ENCODE peak calls at places on chromosome 10, in five cellular contexts. One of them, this sample, is unnamed.

GRCh38 chr10:67664936-67665335 is 31.1 kb downstream of the CTNNA3 start:
- DNase-seq in ovary: no peak
- DNase-seq in tibial nerve: no peak
- DNase-seq in H54: no peak
- DNase-seq in IMR-90: peak
- DNase-seq in this sample: no peak

GRCh38 chr10:133230023-133230319 is at the start of gene UTF1:
- DNase-seq in H54: no peak
- DNase-seq in IMR-90: no peak
- DNase-seq in tibial nerve: no peak
- DNase-seq in ovary: no peak
- DNase-seq in this sample: no peak

GRCh38 chr10:680745-681144 is 8.7 kb downstream of the DIP2C start:
- DNase-seq in IMR-90: no peak
- DNase-seq in tibial nerve: no peak
- DNase-seq in ovary: no peak
- DNase-seq in H54: no peak
- DNase-seq in this sample: no peak

GRCh38 chr10:84477370-84477769 is 149.0 kb downstream of the CCSER2 start:
- DNase-seq in tibial nerve: no peak
- DNase-seq in ovary: no peak
- DNase-seq in IMR-90: no peak
- DNase-seq in H54: no peak
- DNase-seq in this sample: no peak

GRCh38 chr10:75803816-75804576 is 372.6 kb downstream of the LRMDA start:
- DNase-seq in tibial nerve: peak
- DNase-seq in H54: no peak
- DNase-seq in ovary: no peak
- DNase-seq in IMR-90: no peak
- DNase-seq in this sample: no peak

GRCh38 chr10:132746801-132747625 is 38.9 kb downstream of the NKX6-2 start:
- DNase-seq in ovary: no peak
- DNase-seq in tibial nerve: no peak
- DNase-seq in IMR-90: no peak
- DNase-seq in H54: no peak
- DNase-seq in this sample: no peak

GRCh38 chr10:20473361-20473760 is 423.8 kb downstream of the NEBL start:
- DNase-seq in tibial nerve: no peak
- DNase-seq in H54: no peak
- DNase-seq in IMR-90: peak
- DNase-seq in ovary: no peak
- DNase-seq in this sample: no peak

GRCh38 chr10:64082083-64082482 is 560.9 kb downstream of the REEP3 start:
- DNase-seq in H54: no peak
- DNase-seq in ovary: no peak
- DNase-seq in IMR-90: no peak
- DNase-seq in tibial nerve: no peak
- DNase-seq in this sample: no peak

GRCh38 chr10:28838908-28839307 is 161.6 kb downstream of the BAMBI start:
- DNase-seq in ovary: no peak
- DNase-seq in H54: no peak
- DNase-seq in tibial nerve: no peak
- DNase-seq in IMR-90: peak
- DNase-seq in this sample: no peak

GRCh38 chr10:73439605-73440298 is 6.4 kb upstream of the MSS51 start:
- DNase-seq in H54: peak
- DNase-seq in IMR-90: peak
- DNase-seq in ovary: no peak
- DNase-seq in tibial nerve: no peak
- DNase-seq in this sample: no peak

GRCh38 chr10:131784363-131785120 is 116.3 kb upstream of the PPP2R2D start:
- DNase-seq in H54: no peak
- DNase-seq in tibial nerve: no peak
- DNase-seq in ovary: no peak
- DNase-seq in IMR-90: no peak
- DNase-seq in this sample: no peak

GRCh38 chr10:43353495-43354324 is 17.7 kb upstream of the FXYD4 start:
- DNase-seq in tibial nerve: no peak
- DNase-seq in H54: no peak
- DNase-seq in IMR-90: no peak
- DNase-seq in ovary: no peak
- DNase-seq in this sample: no peak

GRCh38 chr10:131569851-131570715 is 258.6 kb upstream of the TCERG1L start:
- DNase-seq in ovary: no peak
- DNase-seq in H54: no peak
- DNase-seq in tibial nerve: no peak
- DNase-seq in IMR-90: no peak
- DNase-seq in this sample: peak

GRCh38 chr10:33276282-33276923 is 58.1 kb downstream of the NRP1 start:
- DNase-seq in IMR-90: no peak
- DNase-seq in ovary: no peak
- DNase-seq in tibial nerve: no peak
- DNase-seq in H54: no peak
- DNase-seq in this sample: no peak

GRCh38 chr10:80161321-80162084 is 29.0 kb downstream of the PLAC9 start:
- DNase-seq in tibial nerve: no peak
- DNase-seq in IMR-90: no peak
- DNase-seq in ovary: no peak
- DNase-seq in H54: no peak
- DNase-seq in this sample: peak

GRCh38 chr10:97943294-97943693 is 87.1 kb downstream of the CRTAC1 start:
- DNase-seq in tibial nerve: no peak
- DNase-seq in H54: no peak
- DNase-seq in IMR-90: no peak
- DNase-seq in ovary: no peak
- DNase-seq in this sample: no peak

GRCh38 chr10:14571866-14572507 is 202.7 kb downstream of the FAM107B start:
- DNase-seq in H54: no peak
- DNase-seq in ovary: no peak
- DNase-seq in tibial nerve: no peak
- DNase-seq in IMR-90: peak
- DNase-seq in this sample: no peak

GRCh38 chr10:106980711-106981460 is 183.6 kb downstream of the SORCS1 start:
- DNase-seq in tibial nerve: no peak
- DNase-seq in IMR-90: no peak
- DNase-seq in ovary: no peak
- DNase-seq in H54: no peak
- DNase-seq in this sample: no peak

GRCh38 chr10:104327745-104328635 is 10.3 kb downstream of the ITPRIP start:
- DNase-seq in H54: peak
- DNase-seq in tibial nerve: peak
- DNase-seq in ovary: peak
- DNase-seq in IMR-90: peak
- DNase-seq in this sample: no peak
- TF ChIP-seq POLR2A in H54: peak
- TF ChIP-seq POLR2A in tibial nerve: peak
- TF ChIP-seq POLR2A in ovary: no peak
- TF ChIP-seq POLR2A in IMR-90: peak
- TF ChIP-seq POLR2A in this sample: no peak

DNA sequence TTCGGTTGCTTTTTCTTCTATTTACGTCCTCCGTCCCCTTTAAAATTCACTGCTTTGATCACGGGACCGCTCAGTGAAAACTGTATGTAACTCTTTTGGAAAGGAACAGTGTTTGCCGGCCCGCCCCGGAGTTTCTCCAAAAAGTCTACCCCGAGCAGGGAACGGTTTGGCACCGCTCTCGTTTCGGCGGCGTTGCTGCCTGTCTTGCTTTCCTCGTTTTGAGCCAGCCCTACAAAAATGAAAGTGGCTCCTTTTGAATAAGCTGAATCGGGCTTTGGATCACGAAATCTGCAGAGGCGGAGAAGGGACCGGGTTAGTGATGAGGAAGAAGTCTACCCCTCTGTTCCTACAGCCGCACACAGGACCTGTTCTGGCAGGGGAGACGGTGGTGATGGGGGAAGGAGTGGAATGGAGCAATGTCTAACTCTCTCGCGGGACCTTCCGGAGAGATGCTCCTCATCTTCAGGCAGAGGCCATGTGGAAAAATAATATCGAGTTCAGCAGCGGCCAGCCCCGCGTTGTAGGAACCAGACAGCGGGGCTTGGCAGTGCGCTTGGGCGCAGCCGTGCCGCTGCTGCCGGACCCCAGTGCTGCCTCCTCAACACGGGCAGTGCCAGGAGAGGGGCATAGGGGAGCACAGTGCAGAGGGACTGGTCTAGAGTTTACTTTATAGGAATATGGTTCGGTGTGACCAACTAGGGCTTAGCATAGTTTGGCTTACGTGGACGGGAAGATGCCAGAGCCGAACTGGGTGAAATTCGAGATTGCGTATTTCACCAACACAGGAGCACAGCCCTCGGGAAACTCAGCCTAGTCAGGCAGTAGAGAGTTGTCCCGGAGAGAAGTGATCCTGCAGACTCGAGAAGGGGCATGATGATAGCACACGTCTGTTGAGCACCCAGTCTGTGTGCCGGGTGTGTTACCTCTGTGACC is 1.4 kb downstream of the HTRA1 start:
- DNase-seq in tibial nerve: no peak
- DNase-seq in IMR-90: peak
- DNase-seq in ovary: peak
- DNase-seq in H54: no peak
- DNase-seq in this sample: no peak
- TF ChIP-seq POLR2A in tibial nerve: no peak
- TF ChIP-seq POLR2A in IMR-90: no peak
- TF ChIP-seq POLR2A in ovary: no peak
- TF ChIP-seq POLR2A in H54: no peak
- TF ChIP-seq POLR2A in this sample: no peak

DNA sequence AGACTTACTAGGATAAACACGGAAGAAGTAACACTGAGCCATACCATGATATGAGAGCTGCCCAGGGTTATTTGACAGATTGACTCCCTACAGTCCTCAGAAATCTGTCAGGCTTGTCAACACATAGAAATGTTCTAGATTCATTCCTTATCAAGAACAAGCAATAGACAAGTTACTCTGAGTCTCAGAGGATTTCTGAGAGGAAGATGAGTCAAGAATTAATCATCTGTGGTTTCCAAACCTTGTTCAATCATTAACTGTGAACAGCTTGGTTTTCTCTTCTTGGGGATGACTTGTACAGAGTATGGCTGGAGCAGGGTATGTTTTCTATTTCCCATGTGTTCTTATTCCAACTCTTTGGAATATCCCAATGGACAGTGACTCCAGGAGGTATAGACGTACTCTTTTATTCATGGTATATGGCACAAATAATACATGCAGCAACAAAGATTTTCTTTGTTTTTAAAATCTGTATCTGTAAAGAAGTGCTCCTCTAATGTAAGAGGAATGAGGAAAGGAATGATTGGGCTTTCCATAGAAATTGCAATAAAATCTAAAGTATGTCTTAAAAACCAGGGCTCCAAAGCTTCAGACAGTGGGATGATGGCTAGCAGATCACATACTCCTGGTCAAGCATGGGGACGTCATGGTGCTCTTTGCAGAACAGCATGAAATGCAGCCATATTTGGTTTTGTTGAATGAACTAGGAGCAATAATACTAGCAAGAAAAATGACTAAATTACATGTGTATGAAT is 11.9 kb upstream of the SFR1 start:
- DNase-seq in IMR-90: peak
- DNase-seq in H54: no peak
- DNase-seq in ovary: no peak
- DNase-seq in tibial nerve: no peak
- DNase-seq in this sample: no peak
- TF ChIP-seq POLR2A in IMR-90: no peak
- TF ChIP-seq POLR2A in H54: no peak
- TF ChIP-seq POLR2A in ovary: no peak
- TF ChIP-seq POLR2A in tibial nerve: no peak
- TF ChIP-seq POLR2A in this sample: no peak

GRCh38 chr10:110746969-110747608 is 103.0 kb downstream of the RBM20 start:
- DNase-seq in IMR-90: no peak
- DNase-seq in H54: no peak
- DNase-seq in tibial nerve: no peak
- DNase-seq in ovary: no peak
- DNase-seq in this sample: no peak
- TF ChIP-seq POLR2A in IMR-90: no peak
- TF ChIP-seq POLR2A in H54: no peak
- TF ChIP-seq POLR2A in tibial nerve: no peak
- TF ChIP-seq POLR2A in ovary: no peak
- TF ChIP-seq POLR2A in this sample: no peak

DNA sequence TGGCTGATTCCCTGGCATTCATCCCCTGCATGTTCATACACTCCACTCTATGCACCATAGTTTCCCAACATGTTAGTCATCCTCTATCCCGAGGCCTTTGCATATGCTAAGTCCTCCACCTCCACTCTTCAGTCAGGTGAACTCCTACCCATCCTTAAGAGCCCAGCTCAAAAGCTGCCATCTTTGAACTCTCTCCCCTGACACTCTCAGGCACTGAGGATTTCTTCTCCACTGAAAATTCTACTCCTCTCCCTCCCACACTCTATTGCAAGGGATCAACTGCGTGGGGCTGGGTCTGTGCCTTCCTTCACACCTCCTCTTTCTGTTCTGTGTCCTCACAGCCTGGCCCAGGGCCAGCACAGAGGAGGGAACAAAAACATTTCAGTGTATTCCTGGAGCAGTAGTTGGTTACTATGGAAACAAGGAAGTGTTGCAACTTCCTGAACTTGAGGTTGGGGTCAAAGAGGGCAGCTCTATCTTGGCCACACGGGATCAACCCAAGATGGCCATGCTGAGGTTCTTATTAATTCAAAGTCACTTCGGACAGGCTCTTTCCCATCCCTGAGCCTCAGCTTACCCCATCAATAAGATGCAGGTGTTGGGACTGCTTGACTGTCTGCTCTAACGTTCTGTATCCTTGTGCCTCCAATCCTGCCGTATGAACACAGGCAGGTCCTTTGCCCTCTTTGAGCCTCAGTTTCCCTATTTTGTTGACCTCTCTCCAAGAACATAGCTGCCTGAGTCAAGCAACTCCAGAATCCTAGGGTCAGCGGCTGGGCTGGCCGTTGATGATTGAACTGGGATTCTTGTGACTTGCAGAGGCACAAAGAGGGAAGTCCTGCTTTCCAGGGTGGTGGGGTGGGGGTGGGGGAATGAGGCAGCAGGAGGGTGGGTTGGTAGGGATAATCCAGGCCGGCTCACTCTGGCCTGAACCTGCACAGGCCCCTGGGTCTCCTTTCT is 15.5 kb downstream of the ZMIZ1 start:
- DNase-seq in IMR-90: peak
- DNase-seq in H54: peak
- DNase-seq in tibial nerve: peak
- DNase-seq in ovary: peak
- DNase-seq in this sample: no peak
- TF ChIP-seq POLR2A in IMR-90: peak
- TF ChIP-seq POLR2A in H54: no peak
- TF ChIP-seq POLR2A in tibial nerve: no peak
- TF ChIP-seq POLR2A in ovary: no peak
- TF ChIP-seq POLR2A in this sample: no peak

GRCh38 chr10:65396997-65397396 is 1528.8 kb upstream of the LRRTM3 start:
- DNase-seq in IMR-90: no peak
- DNase-seq in H54: no peak
- DNase-seq in ovary: no peak
- DNase-seq in tibial nerve: no peak
- DNase-seq in this sample: no peak

GRCh38 chr10:65394898-65395297 is 1530.9 kb upstream of the LRRTM3 start:
- DNase-seq in H54: peak
- DNase-seq in ovary: no peak
- DNase-seq in tibial nerve: no peak
- DNase-seq in IMR-90: no peak
- DNase-seq in this sample: no peak
- TF ChIP-seq POLR2A in H54: no peak
- TF ChIP-seq POLR2A in ovary: no peak
- TF ChIP-seq POLR2A in tibial nerve: no peak
- TF ChIP-seq POLR2A in IMR-90: no peak
- TF ChIP-seq POLR2A in this sample: no peak

GRCh38 chr10:70695241-70696030 is 23.1 kb downstream of the ADAMTS14 start:
- DNase-seq in ovary: no peak
- DNase-seq in H54: no peak
- DNase-seq in IMR-90: no peak
- DNase-seq in tibial nerve: no peak
- DNase-seq in this sample: no peak
- TF ChIP-seq POLR2A in ovary: no peak
- TF ChIP-seq POLR2A in H54: no peak
- TF ChIP-seq POLR2A in IMR-90: no peak
- TF ChIP-seq POLR2A in tibial nerve: no peak
- TF ChIP-seq POLR2A in this sample: no peak

This sample was measured in upper lobe of left lung.